ENCODE peak calls at places on chromosome 16, in seven cellular contexts. U is fibroblast of lung, C is heart right ventricle, Q is body of pancreas, F is IMR-90, N is neuronal stem cell, K is sigmoid colon. M is an unnamed sample.

GRCh38 chr16:89378947-89379771 is 111.2 kb downstream of the ANKRD11 start:
- DNase-seq in N (no peak), F (no peak), K (peak; percentile 55), C (no peak), Q (no peak), U (no peak), M (no peak)

GRCh38 chr16:66524601-66525164 is 25.2 kb downstream of the TK2 start:
- DNase-seq in N (no peak), Q (peak; percentile 71), U (no peak), K (no peak), F (no peak), C (no peak), M (peak; percentile 40)

GRCh38 chr16:84423416-84423837 is 55.1 kb downstream of the ATP2C2 start:
- DNase-seq in U (peak; percentile 39), K (no peak), Q (no peak), N (no peak), C (no peak), F (peak; percentile 52), M (no peak)

GRCh38 chr16:64983983-64984382 is 137.9 kb downstream of the CDH11 start:
- DNase-seq in U (peak; percentile 85), N (peak; percentile 30), F (peak; percentile 89), C (peak; percentile 62), Q (peak; percentile 8), K (no peak), M (no peak)

GRCh38 chr16:46728804-46729203 is 19.3 kb downstream of the MYLK3 start:
- DNase-seq in K (no peak), F (no peak), Q (no peak), U (no peak), N (no peak), C (no peak), M (no peak)

GRCh38 chr16:85542548-85542927 is 70.6 kb upstream of the GSE1 start:
- DNase-seq in N (no peak), Q (no peak), U (no peak), F (no peak), C (no peak), K (no peak), M (no peak)

GRCh38 chr16:3696425-3697218 is 20.7 kb downstream of the TRAP1 start:
- DNase-seq in F (peak; percentile 94), K (no peak), U (peak; percentile 79), C (no peak), Q (no peak), N (no peak), M (no peak)

GRCh38 chr16:11327277-11328171 is 17.7 kb upstream of the RMI2 start:
- DNase-seq in K (no peak), N (no peak), Q (no peak), U (no peak), F (no peak), C (peak; percentile 29), M (no peak)

GRCh38 chr16:22782299-22782698 is 31.7 kb upstream of the HS3ST2 start:
- DNase-seq in Q (peak; percentile 39), F (no peak), N (no peak), U (no peak), C (no peak), K (no peak), M (no peak)

GRCh38 chr16:11792404-11793260 is 4.4 kb downstream of the ZC3H7A start:
- DNase-seq in N (no peak), K (no peak), F (no peak), C (no peak), Q (peak; percentile 88), U (no peak), M (peak; percentile 55)

GRCh38 chr16:22728167-22728836 is 85.7 kb upstream of the HS3ST2 start:
- DNase-seq in U (no peak), C (no peak), K (no peak), Q (no peak), F (no peak), N (no peak), M (no peak)

GRCh38 chr16:85279874-85280545 is 167.7 kb upstream of the CIBAR2 start:
- DNase-seq in F (no peak), U (peak; percentile 68), K (peak; percentile 76), Q (peak; percentile 57), C (peak; percentile 46), N (no peak), M (no peak)

GRCh38 chr16:60329110-60329509 is 1595.0 kb upstream of the GOT2 start:
- DNase-seq in K (no peak), C (no peak), N (no peak), Q (no peak), U (no peak), F (no peak), M (no peak)

GRCh38 chr16:82037666-82038065 is 2.6 kb downstream of the HSD17B2 start:
- DNase-seq in F (peak; percentile 53), C (no peak), K (no peak), U (no peak), Q (no peak), N (no peak), M (no peak)

GRCh38 chr16:56673916-56674315 is 4.3 kb downstream of the MT1H start:
- DNase-seq in N (no peak), F (peak; percentile 20), U (peak; percentile 46), C (no peak), Q (peak; percentile 58), K (no peak), M (no peak)

GRCh38 chr16:85515319-85515745 is 97.8 kb upstream of the GSE1 start:
- DNase-seq in F (no peak), K (no peak), C (no peak), U (no peak), Q (no peak), N (no peak), M (no peak)

GRCh38 chr16:82402665-82403218 is 224.0 kb upstream of the CDH13 start:
- DNase-seq in N (no peak), C (no peak), U (no peak), Q (no peak), K (no peak), F (no peak), M (no peak)

GRCh38 chr16:86455116-86455515 is 55.2 kb upstream of the FOXF1 start:
- DNase-seq in C (no peak), F (peak; percentile 100), K (peak; percentile 80), Q (no peak), U (peak; percentile 95), N (no peak), M (no peak)

GRCh38 chr16:82345318-82345717 is 175.3 kb upstream of the MPHOSPH6 start:
- DNase-seq in C (no peak), U (no peak), N (no peak), F (no peak), K (no peak), Q (no peak), M (no peak)

GRCh38 chr16:84119368-84119767 is 2.6 kb upstream of the MBTPS1 start:
- DNase-seq in N (no peak), F (no peak), Q (no peak), C (no peak), U (no peak), K (no peak), M (no peak)

GRCh38 chr16:70694517-70695218 is 8.8 kb upstream of the MTSS2 start:
- DNase-seq in C (no peak), K (no peak), U (no peak), Q (no peak), N (no peak), F (no peak), M (no peak)

GRCh38 chr16:14003119-14003570 is 68.0 kb upstream of the MRTFB start:
- DNase-seq in F (peak; percentile 72), U (peak; percentile 48), N (peak; percentile 73), Q (peak; percentile 69), K (peak; percentile 71), C (peak; percentile 80), M (no peak)

GRCh38 chr16:57091990-57092785 is at the start of gene CPNE2:
- DNase-seq in U (peak; percentile 30), C (peak; percentile 66), K (peak; percentile 88), Q (peak; percentile 61), N (peak; percentile 45), F (peak; percentile 34), M (no peak)

GRCh38 chr16:71762186-71762585 is 37.7 kb upstream of the PHLPP2 start:
- DNase-seq in U (no peak), C (no peak), K (no peak), N (no peak), Q (no peak), F (peak; percentile 57), M (no peak)

GRCh38 chr16:872436-873242 is 72.1 kb upstream of the GNG13 start:
- DNase-seq in C (no peak), N (no peak), U (no peak), F (no peak), K (peak; percentile 49), Q (no peak), M (no peak)

GRCh38 chr16:874366-875181 is 74.0 kb upstream of the GNG13 start:
- DNase-seq in K (peak; percentile 55), F (no peak), N (no peak), Q (no peak), U (no peak), C (no peak), M (no peak)

GRCh38 chr16:871562-872330 is 71.2 kb upstream of the GNG13 start:
- DNase-seq in U (no peak), K (peak; percentile 60), C (no peak), Q (no peak), F (no peak), N (no peak), M (no peak)

GRCh38 chr16:873889-874288 is 73.4 kb upstream of the GNG13 start:
- DNase-seq in Q (no peak), C (no peak), U (no peak), N (no peak), F (no peak), K (peak; percentile 55), M (no peak)

DNA sequence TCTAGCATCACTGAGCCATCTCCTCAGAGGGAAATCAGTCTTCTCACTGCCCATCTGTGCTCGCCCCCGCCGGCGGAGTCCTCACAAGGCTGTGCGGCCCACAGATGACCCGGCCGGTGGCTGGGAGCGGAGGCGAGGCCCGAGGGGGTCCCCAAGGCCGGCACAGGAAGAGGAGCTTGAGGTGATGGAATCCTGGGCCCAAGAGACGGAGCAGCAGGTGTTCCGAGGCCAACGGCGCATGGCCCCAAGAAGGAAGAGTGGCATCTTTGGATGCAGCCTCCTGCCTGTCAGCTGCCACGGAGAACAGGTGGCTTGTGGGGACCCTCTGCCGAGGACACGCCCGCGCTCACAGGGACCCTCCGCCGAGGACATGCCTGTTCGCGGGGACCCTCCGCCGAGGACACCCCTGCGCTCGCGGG is 72.7 kb upstream of the GNG13 start:
- DNase-seq in U (no peak), K (no peak), F (no peak), C (no peak), Q (no peak), N (no peak), M (no peak)
- H3K9me3 ChIP-seq in U (no peaks in the 10 kb centered on the region), K (no peaks in the 10 kb centered on the region), F (no peaks in the 10 kb centered on the region), C (no peaks in the 10 kb centered on the region), Q (no peaks in the 10 kb centered on the region), N (no peaks in the 10 kb centered on the region), M (no peaks in the 10 kb centered on the region)

GRCh38 chr16:2528161-2529060 is 2.8 kb downstream of the CEMP1 start:
- DNase-seq in N (no peak), Q (no peak), K (peak; percentile 63), C (no peak), U (no peak), F (no peak), M (no peak)
- H3K36me3 ChIP-seq in N (peaks cover 17% of the 10 kb centered on the region), Q (no peaks in the 10 kb centered on the region), K (peaks cover 61% of the 10 kb centered on the region), C (peaks cover 11% of the 10 kb centered on the region), U (peaks cover 38% of the 10 kb centered on the region), F (peaks cover 53% of the 10 kb centered on the region), M (peaks cover 23% of the 10 kb centered on the region)

GRCh38 chr16:31427441-31428276 is 501 bp downstream of the COX6A2 start:
- DNase-seq in N (no peak), K (peak; percentile 74), C (peak; percentile 45), U (peak; percentile 28), Q (peak; percentile 73), F (no peak), M (peak; percentile 51)
- H3K4me3 ChIP-seq in N (no peak overlapping the region), K (peak overlapping the region; percentile 38), C (peak overlapping the region; percentile 53), U (no peak overlapping the region), Q (no peak overlapping the region), F (peak overlapping the region; percentile 38), M (no peak overlapping the region)

GRCh38 chr16:31745900-31746299 is 127.7 kb upstream of the ZNF267 start:
- DNase-seq in Q (no peak), K (no peak), C (no peak), U (no peak), N (no peak), F (no peak), M (no peak)
- H3K9me3 ChIP-seq in Q (peaks cover 60% of the 10 kb centered on the region), K (peaks cover 63% of the 10 kb centered on the region), C (peaks cover 100% of the 10 kb centered on the region), U (no peaks in the 10 kb centered on the region), N (peaks cover 74% of the 10 kb centered on the region), F (peaks cover 29% of the 10 kb centered on the region), M (peaks cover 81% of the 10 kb centered on the region)